ENCODE peak calls at places on chromosomes 3 and 15, in eight cellular contexts. V, F, J, Z, K, Y, D and U are unnamed samples.

GRCh38 chr3:134640872-134641470 is 9.9 kb downstream of the KY start:
- DNase-seq in V (peak; percentile 63), F (peak; percentile 31), J (no peak), Z (no peak), K (peak; percentile 17), Y (peak; percentile 5), D (no peak), U (no peak)

GRCh38 chr15:25345943-25346342 is 92.9 kb downstream of the UBE3A start:
- DNase-seq in V (peak; percentile 54), F (peak; percentile 57), J (no peak), Z (no peak), K (no peak), Y (no peak), D (peak; percentile 26), U (peak; percentile 92)

GRCh38 chr15:46280753-46281521 is 646.1 kb downstream of the SQOR start:
- DNase-seq in V (no peak), F (no peak), J (no peak), Z (no peak), K (no peak), Y (peak; percentile 54), D (no peak), U (no peak)

GRCh38 chr3:184908859-184909258 is 96.9 kb downstream of the VPS8 start:
- DNase-seq in V (no peak), F (no peak), J (no peak), Z (no peak), K (no peak), Y (no peak), D (no peak), U (no peak)

GRCh38 chr3:121627622-121628021 is 33.1 kb downstream of the HCLS1 start:
- DNase-seq in V (no peak), F (no peak), J (no peak), Z (no peak), K (no peak), Y (no peak), D (no peak), U (no peak)

GRCh38 chr3:40873456-40873855 is 325.8 kb upstream of the CTNNB1 start:
- DNase-seq in V (no peak), F (no peak), J (no peak), Z (no peak), K (no peak), Y (no peak), D (no peak), U (no peak)

GRCh38 chr15:77235566-77235965 is 164.7 kb upstream of the TSPAN3 start:
- DNase-seq in V (no peak), F (no peak), J (no peak), Z (no peak), K (no peak), Y (no peak), D (no peak), U (no peak)

GRCh38 chr15:28918141-28918983 is 32.6 kb downstream of the APBA2 start:
- DNase-seq in V (no peak), F (no peak), J (peak; percentile 32), Z (no peak), K (no peak), Y (no peak), D (no peak), U (no peak)

GRCh38 chr3:97863025-97863424 is 41.2 kb downstream of the CRYBG3 start:
- DNase-seq in V (peak; percentile 4), F (peak; percentile 51), J (no peak), Z (no peak), K (no peak), Y (no peak), D (no peak), U (no peak)

GRCh38 chr3:175672119-175672689 is 813.1 kb downstream of the NAALADL2 start:
- DNase-seq in V (peak; percentile 56), F (peak; percentile 42), J (no peak), Z (no peak), K (no peak), Y (no peak), D (no peak), U (no peak)

GRCh38 chr3:50405249-50405648 is 45.9 kb upstream of the TMEM115 start:
- DNase-seq in V (no peak), F (peak; percentile 56), J (peak; percentile 54), Z (no peak), K (no peak), Y (no peak), D (no peak), U (no peak)

GRCh38 chr3:78887029-78887428 is 880.8 kb downstream of the ROBO1 start:
- DNase-seq in V (peak; percentile 88), F (peak; percentile 73), J (no peak), Z (no peak), K (no peak), Y (no peak), D (no peak), U (no peak)

GRCh38 chr15:67030036-67030762 is 35.2 kb upstream of the SMAD3 start:
- DNase-seq in V (no peak), F (no peak), J (no peak), Z (no peak), K (no peak), Y (no peak), D (no peak), U (no peak)

GRCh38 chr3:13451301-13451673 is 28.8 kb upstream of the HDAC11 start:
- DNase-seq in V (no peak), F (no peak), J (no peak), Z (peak; percentile 37), K (no peak), Y (no peak), D (no peak), U (no peak)

GRCh38 chr3:126542340-126543241 is 16.1 kb downstream of the C3orf22 start:
- DNase-seq in V (no peak), F (no peak), J (peak; percentile 8), Z (no peak), K (no peak), Y (no peak), D (no peak), U (no peak)

GRCh38 chr3:58222161-58222724 is 11.5 kb upstream of the DNASE1L3 start:
- DNase-seq in V (no peak), F (peak; percentile 67), J (no peak), Z (no peak), K (no peak), Y (no peak), D (no peak), U (no peak)

GRCh38 chr3:14410501-14411165 is 8.2 kb downstream of the SLC6A6 start:
- DNase-seq in V (peak; percentile 89), F (peak; percentile 92), J (no peak), Z (peak; percentile 75), K (no peak), Y (no peak), D (no peak), U (peak; percentile 90)

GRCh38 chr15:65937476-65937875 is 68.2 kb downstream of the RAB11A start:
- DNase-seq in V (peak; percentile 7), F (no peak), J (no peak), Z (no peak), K (no peak), Y (no peak), D (no peak), U (no peak)

GRCh38 chr3:23877324-23877980 is 39.3 kb downstream of the NKIRAS1 start:
- DNase-seq in V (peak; percentile 91), F (peak; percentile 93), J (no peak), Z (no peak), K (no peak), Y (no peak), D (no peak), U (no peak)

GRCh38 chr3:114558271-114558670 is 264.4 kb downstream of the TIGIT start:
- DNase-seq in V (peak; percentile 63), F (no peak), J (no peak), Z (no peak), K (no peak), Y (no peak), D (no peak), U (no peak)

GRCh38 chr3:179884136-179884535 is 152.6 kb downstream of the PEX5L start:
- DNase-seq in V (no peak), F (no peak), J (no peak), Z (no peak), K (no peak), Y (no peak), D (no peak), U (no peak)

GRCh38 chr3:72487078-72487765 is 361.0 kb downstream of the SHQ1 start:
- DNase-seq in V (peak; percentile 81), F (peak; percentile 74), J (no peak), Z (peak; percentile 4), K (no peak), Y (no peak), D (peak; percentile 82), U (peak; percentile 80)

GRCh38 chr3:48428088-48428862 is 1.6 kb downstream of the PLXNB1 start:
- DNase-seq in V (no peak), F (no peak), J (peak; percentile 62), Z (no peak), K (no peak), Y (no peak), D (no peak), U (no peak)

GRCh38 chr3:190585771-190586630 is 72.1 kb downstream of the IL1RAP start:
- DNase-seq in V (peak; percentile 96), F (peak; percentile 97), J (no peak), Z (peak; percentile 84), K (no peak), Y (no peak), D (no peak), U (no peak)

GRCh38 chr3:152402698-152403456 is 134.1 kb downstream of the MBNL1 start:
- DNase-seq in V (peak; percentile 57), F (no peak), J (no peak), Z (no peak), K (no peak), Y (no peak), D (no peak), U (no peak)

GRCh38 chr3:62939707-62940106 is 64.5 kb upstream of the CADPS start:
- DNase-seq in V (no peak), F (no peak), J (no peak), Z (no peak), K (no peak), Y (no peak), D (no peak), U (no peak)

GRCh38 chr3:15820911-15821310 is 23.1 kb upstream of the ANKRD28 start:
- DNase-seq in V (no peak), F (no peak), J (no peak), Z (no peak), K (no peak), Y (no peak), D (no peak), U (no peak)

GRCh38 chr3:62567097-62568021 is 194.0 kb upstream of the FEZF2 start:
- DNase-seq in V (peak; percentile 74), F (peak; percentile 89), J (no peak), Z (no peak), K (no peak), Y (no peak), D (peak; percentile 69), U (peak; percentile 28)

GRCh38 chr3:35596611-35597010 is 42.7 kb upstream of the ARPP21 start:
- DNase-seq in V (no peak), F (no peak), J (no peak), Z (no peak), K (no peak), Y (no peak), D (no peak), U (no peak)

GRCh38 chr3:59327324-59327939 is 277.6 kb upstream of the CFAP20DC start:
- DNase-seq in V (peak; percentile 88), F (peak; percentile 20), J (no peak), Z (no peak), K (no peak), Y (no peak), D (no peak), U (no peak)

GRCh38 chr15:78212546-78213424 is 21.6 kb downstream of the ACSBG1 start:
- DNase-seq in V (peak; percentile 46), F (peak; percentile 85), J (no peak), Z (no peak), K (no peak), Y (no peak), D (peak; percentile 54), U (peak; percentile 88)

GRCh38 chr15:73483053-73483452 is 40.1 kb downstream of the REC114 start:
- DNase-seq in V (peak; percentile 29), F (no peak), J (no peak), Z (no peak), K (no peak), Y (no peak), D (no peak), U (no peak)

GRCh38 chr3:100159564-100160153 is 45.4 kb upstream of the FILIP1L start:
- DNase-seq in V (peak; percentile 86), F (no peak), J (no peak), Z (no peak), K (no peak), Y (no peak), D (no peak), U (no peak)

GRCh38 chr15:85623648-85624047 is 171.1 kb downstream of the KLHL25 start:
- DNase-seq in V (no peak), F (no peak), J (no peak), Z (no peak), K (no peak), Y (no peak), D (no peak), U (no peak)